ENCODE peak calls at places on chromosomes 6 and 20, in eight cellular contexts. K, W, B, E, M, N, P and H are unnamed samples.

GRCh38 chr20:12306107-12306506 is 388.4 kb downstream of the BTBD3 start:
- DNase-seq in P (no peak), M (no peak), E (no peak), W (no peak), K (no peak), N (no peak), B (no peak), H (no peak)

GRCh38 chr6:118678866-118679265 is 27.5 kb upstream of the CEP85L start:
- DNase-seq in B (no peak), P (peak), M (peak), W (no peak), K (no peak), N (no peak), E (no peak), H (peak)

GRCh38 chr6:145544031-145544430 is 191.3 kb downstream of the EPM2A start:
- DNase-seq in M (peak), K (no peak), W (no peak), B (peak), N (no peak), P (peak), E (no peak), H (peak)

GRCh38 chr20:24584538-24585356 is 115.3 kb downstream of the SYNDIG1 start:
- DNase-seq in B (peak), P (peak), N (no peak), E (no peak), K (no peak), M (peak), W (no peak), H (peak)

GRCh38 chr6:107663308-107663707 is 160.8 kb downstream of the SCML4 start:
- DNase-seq in K (no peak), E (no peak), W (no peak), M (no peak), N (no peak), B (no peak), P (no peak), H (no peak)

GRCh38 chr20:35342154-35342769 is 50.0 kb upstream of the FAM83C start:
- DNase-seq in M (no peak), E (no peak), W (no peak), N (no peak), B (peak), K (no peak), P (peak), H (no peak)

GRCh38 chr6:2713473-2714358 is 37.0 kb downstream of the MYLK4 start:
- DNase-seq in B (no peak), K (no peak), W (no peak), E (no peak), N (no peak), M (peak), P (peak), H (no peak)

GRCh38 chr6:9412951-9413559 is 977.7 kb upstream of the SLC35B3 start:
- DNase-seq in B (peak), K (no peak), M (no peak), P (no peak), N (peak), E (no peak), W (peak), H (no peak)

GRCh38 chr6:111361648-111362047 is 121.4 kb downstream of the REV3L start:
- DNase-seq in K (peak), W (no peak), M (peak), P (no peak), E (no peak), N (peak), B (peak), H (no peak)

GRCh38 chr6:131510094-131510493 is 62.9 kb upstream of the ARG1 start:
- DNase-seq in B (no peak), K (no peak), E (no peak), M (no peak), N (peak), P (no peak), W (no peak), H (no peak)

GRCh38 chr6:107560657-107561056 is 70.7 kb downstream of the SOBP start:
- DNase-seq in B (peak), P (no peak), E (no peak), M (peak), N (peak), K (peak), W (no peak), H (no peak)

GRCh38 chr6:111210074-111210729 is 122.9 kb downstream of the SLC16A10 start:
- DNase-seq in P (peak), K (peak), N (peak), M (peak), B (peak), E (peak), W (no peak), H (peak)

GRCh38 chr6:45587229-45588060 is 209.7 kb upstream of the SUPT3H start:
- DNase-seq in M (no peak), B (no peak), E (no peak), N (no peak), P (no peak), W (no peak), K (no peak), H (no peak)

GRCh38 chr6:35602133-35602946 is 86.4 kb downstream of the FKBP5 start:
- DNase-seq in K (peak), W (no peak), P (peak), N (no peak), B (peak), M (no peak), E (peak), H (no peak)

GRCh38 chr20:52539891-52540290 is 348.3 kb upstream of the ZFP64 start:
- DNase-seq in M (no peak), B (no peak), P (no peak), N (no peak), K (no peak), E (no peak), W (no peak), H (no peak)

GRCh38 chr20:61407561-61407960 is 155.5 kb downstream of the CDH4 start:
- DNase-seq in P (peak), K (no peak), N (no peak), M (no peak), E (no peak), W (no peak), B (no peak), H (no peak)

GRCh38 chr6:118509009-118509617 is 39.0 kb upstream of the PLN start:
- DNase-seq in W (no peak), B (peak), N (peak), E (no peak), K (peak), M (peak), P (peak), H (no peak)

GRCh38 chr6:148170286-148170685 is 172.4 kb upstream of the SASH1 start:
- DNase-seq in W (no peak), K (no peak), P (no peak), M (no peak), B (no peak), E (no peak), N (no peak), H (no peak)

GRCh38 chr6:42269553-42269952 is 51.9 kb upstream of the MRPS10 start:
- DNase-seq in E (no peak), B (no peak), K (no peak), M (no peak), N (no peak), P (no peak), W (no peak), H (no peak)

GRCh38 chr6:145865175-145865574 is 50.6 kb upstream of the FBXO30 start:
- DNase-seq in W (no peak), M (no peak), K (no peak), B (peak), N (no peak), E (no peak), P (no peak), H (no peak)

GRCh38 chr20:59159091-59159821 is 4.4 kb upstream of the ZNF831 start:
- DNase-seq in W (no peak), M (no peak), P (no peak), B (no peak), N (peak), K (no peak), E (no peak), H (no peak)

GRCh38 chr6:141677598-141678211 is 455.0 kb upstream of the GJE1 start:
- DNase-seq in K (no peak), M (no peak), P (peak), E (no peak), W (no peak), N (no peak), B (peak), H (peak)

GRCh38 chr6:158816329-158816728 is 2.8 kb downstream of the EZR start:
- DNase-seq in B (peak), N (no peak), M (no peak), K (no peak), P (no peak), E (no peak), W (no peak), H (no peak)

GRCh38 chr6:34867484-34867883 is 20.4 kb downstream of the TAF11 start:
- DNase-seq in W (no peak), K (no peak), B (no peak), P (no peak), N (no peak), M (no peak), E (no peak), H (no peak)

GRCh38 chr6:97765480-97765879 is 482.5 kb upstream of the MMS22L start:
- DNase-seq in E (no peak), N (no peak), W (no peak), B (no peak), M (peak), P (peak), K (no peak), H (no peak)

GRCh38 chr6:5260111-5260620 is 584 bp downstream of the LYRM4 start:
- DNase-seq in W (peak), E (peak), N (peak), K (peak), P (peak), M (peak), B (peak), H (no peak)

GRCh38 chr6:33428891-33429744 is 9.3 kb downstream of the SYNGAP1 start:
- DNase-seq in P (no peak), E (no peak), M (no peak), N (no peak), B (no peak), W (no peak), K (no peak), H (no peak)
- H3K4me3 ChIP-seq in P (no peak), E (no peak), M (no peak), N (no peak), B (no peak), W (no peak), K (no peak), H (no peak)

DNA sequence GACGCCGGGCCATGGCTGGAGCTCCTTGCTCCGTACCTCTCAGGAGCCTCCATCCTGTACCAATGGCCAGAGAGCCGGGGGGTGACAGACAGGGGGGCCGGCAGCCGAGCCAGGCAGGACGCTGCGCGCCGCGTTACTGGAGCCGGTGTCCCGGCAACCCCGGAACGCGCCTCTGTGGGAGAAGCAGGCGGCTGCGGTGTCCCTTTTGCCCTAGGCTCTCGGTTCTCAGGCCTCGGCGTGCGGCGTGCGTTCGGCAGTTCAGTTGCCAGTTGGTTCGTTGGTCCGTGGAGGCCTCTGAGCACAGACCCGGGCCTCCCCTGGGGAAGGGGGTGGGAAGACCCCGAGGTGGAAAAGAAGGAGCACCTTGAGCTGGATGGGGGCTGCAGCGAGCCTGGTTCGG is at the start of gene SPATS1:
- DNase-seq in W (peak), M (no peak), B (no peak), N (peak), K (no peak), E (peak), P (no peak), H (no peak)
- H3K4me3 ChIP-seq in W (peak), M (no peak), B (no peak), N (peak), K (peak), E (peak), P (no peak), H (no peak)

DNA sequence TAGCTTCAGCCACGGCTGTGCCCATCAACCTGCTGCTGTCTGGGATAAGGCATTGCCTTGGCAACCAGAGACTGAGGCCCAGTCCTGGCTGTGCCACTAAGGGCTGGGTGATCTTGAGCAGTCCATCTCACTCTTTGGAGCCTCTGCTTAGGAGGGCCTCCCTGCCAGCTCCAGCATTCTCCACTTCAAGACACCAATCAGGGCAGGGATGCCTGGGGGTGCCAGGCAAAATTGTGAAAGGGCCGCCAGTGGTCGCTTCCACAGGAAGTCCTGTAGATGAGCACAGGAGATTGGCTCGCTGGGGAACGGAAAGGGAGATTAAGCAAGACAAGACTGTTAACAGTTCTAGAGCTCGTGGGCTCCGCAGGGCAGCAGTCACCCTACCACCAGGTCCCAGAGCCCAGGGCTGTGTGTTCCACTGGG is at the start of gene RAB44:
- DNase-seq in W (no peak), B (no peak), P (no peak), K (no peak), E (no peak), M (no peak), N (no peak), H (no peak)
- H3K4me3 ChIP-seq in W (no peak), B (no peak), P (no peak), K (no peak), E (no peak), M (no peak), N (no peak), H (no peak)

GRCh38 chr20:40686893-40687292 is 2.1 kb downstream of the MAFB start:
- DNase-seq in P (no peak), K (no peak), W (no peak), E (no peak), N (peak), M (no peak), B (no peak), H (no peak)
- H3K4me3 ChIP-seq in P (peak), K (peak), W (peak), E (peak), N (peak), M (peak), B (no peak), H (peak)

DNA sequence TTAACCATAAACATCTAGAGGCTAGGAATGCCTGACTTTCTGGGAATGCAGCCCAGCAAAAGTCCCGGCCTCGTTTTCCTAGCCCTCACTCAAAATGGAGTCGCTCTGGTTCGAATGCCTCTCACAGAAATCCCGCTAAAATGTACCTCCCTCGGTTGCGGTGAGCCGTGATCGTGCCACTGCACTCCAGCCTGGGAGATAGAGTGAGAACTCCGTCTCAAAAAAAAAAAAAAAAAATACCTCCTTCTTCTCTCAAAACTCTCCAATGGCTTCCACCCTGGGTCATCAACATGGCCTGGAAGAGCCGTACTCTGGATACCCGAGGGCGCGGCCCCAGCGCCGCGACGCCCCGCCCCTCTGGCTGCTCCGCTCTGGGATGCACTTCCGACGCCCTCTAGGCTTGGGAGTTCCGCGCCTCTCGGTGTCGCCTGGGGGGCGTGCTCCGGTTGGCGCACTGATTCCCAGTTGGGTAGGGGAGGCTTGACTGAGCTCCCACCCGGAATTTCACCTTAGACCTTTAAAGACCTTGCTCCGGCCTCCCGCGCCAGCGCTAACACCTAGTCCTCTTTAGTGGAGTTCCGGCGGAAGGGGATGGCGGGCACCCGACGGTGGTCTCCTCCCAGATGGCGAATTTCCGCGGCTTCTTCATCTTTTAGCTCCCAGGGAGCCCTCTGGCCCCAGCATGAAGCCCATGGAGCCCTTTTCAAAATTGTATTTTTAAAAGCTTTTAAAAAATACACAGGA is 12.3 kb downstream of the HMGN4 start:
- DNase-seq in W (peak), M (no peak), E (no peak), N (peak), P (peak), B (peak), K (no peak), H (no peak)
- H3K4me3 ChIP-seq in W (peak), M (peak), E (peak), N (peak), P (peak), B (peak), K (peak), H (peak)

GRCh38 chr6:28257042-28257441 is 2.1 kb upstream of the NKAPL start:
- DNase-seq in W (no peak), E (no peak), B (no peak), P (no peak), N (no peak), M (no peak), K (no peak), H (no peak)

GRCh38 chr6:28264834-28265401 is 2.0 kb upstream of the ZSCAN26 start:
- DNase-seq in M (no peak), P (no peak), E (no peak), N (no peak), K (no peak), W (no peak), B (no peak), H (no peak)

GRCh38 chr6:28254340-28254618 is 2.2 kb upstream of the ZKSCAN4 start:
- DNase-seq in W (no peak), B (no peak), E (no peak), M (no peak), N (no peak), K (no peak), P (no peak), H (no peak)

GRCh38 chr6:28263946-28264345 is 3.0 kb upstream of the ZSCAN26 start:
- DNase-seq in E (no peak), P (no peak), M (no peak), B (peak), K (no peak), W (no peak), N (no peak), H (no peak)

DNA sequence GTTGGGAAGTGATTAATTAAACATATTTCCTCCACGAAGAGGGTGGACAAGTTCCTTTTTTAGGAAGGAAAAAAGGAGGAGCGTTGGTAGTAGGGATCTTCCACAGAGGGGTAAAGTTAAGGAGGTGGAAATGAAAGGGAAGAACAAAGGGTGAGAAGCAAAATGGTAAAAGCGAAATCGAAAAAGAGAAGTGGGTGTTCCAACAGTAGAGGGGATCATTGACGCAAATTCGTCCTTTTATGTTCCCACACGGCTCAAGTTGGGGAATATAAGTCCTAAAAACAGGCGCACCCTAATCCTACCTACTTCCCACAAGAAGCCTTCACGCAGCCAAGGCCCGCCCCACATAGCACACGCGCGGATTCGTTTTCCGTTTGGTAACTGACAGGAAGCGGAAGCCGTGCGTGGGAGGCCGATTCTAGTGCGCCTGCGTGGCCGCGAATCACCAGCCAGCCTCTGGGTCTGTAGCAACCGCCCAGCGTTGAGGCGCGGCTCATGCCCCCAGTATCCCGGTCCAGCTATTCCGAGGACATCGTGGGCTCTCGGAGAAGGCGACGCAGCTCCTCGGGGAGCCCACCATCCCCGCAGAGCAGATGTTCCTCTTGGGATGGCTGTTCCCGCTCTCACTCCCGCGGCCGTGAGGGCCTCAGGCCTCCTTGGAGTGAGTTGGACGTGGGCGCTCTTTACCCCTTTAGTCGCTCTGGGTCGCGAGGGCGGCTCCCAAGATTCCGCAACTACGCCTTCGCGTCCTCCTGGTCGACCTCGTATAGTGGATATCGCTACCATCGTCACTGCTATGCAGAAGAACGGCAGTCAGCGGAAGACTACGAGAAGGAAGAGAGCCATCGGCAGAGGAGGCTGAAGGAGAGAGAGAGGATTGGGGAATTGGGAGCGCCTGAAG is at the start of gene NKAPL:
- DNase-seq in P (peak), E (no peak), K (peak), N (peak), W (peak), B (peak), M (no peak), H (no peak)
- H3K4me3 ChIP-seq in P (peak), E (peak), K (peak), N (peak), W (peak), B (peak), M (peak), H (peak)

GRCh38 chr20:33814238-33814712 is 3.1 kb downstream of the CHMP4B start:
- DNase-seq in E (no peak), P (no peak), K (no peak), W (no peak), M (no peak), B (no peak), N (no peak), H (no peak)
- H3K4me3 ChIP-seq in E (no peak), P (no peak), K (no peak), W (no peak), M (no peak), B (no peak), N (no peak), H (no peak)